ENCODE peak calls at places on chromosomes 7 and 10, in four cellular contexts. Z is K562, V is HepG2, D is GM12878. X is an unnamed sample.

GRCh38 chr7:46352335-46352954 is 431.4 kb upstream of the IGFBP3 start:
- DNase-seq in D (peak; percentile 35), V (peak; percentile 57), Z (peak; percentile 16), X (peak; percentile 16)

GRCh38 chr7:3289996-3290395 is 11.1 kb upstream of the SDK1 start:
- DNase-seq in V (no peak), D (no peak), Z (no peak), X (no peak)

GRCh38 chr10:28280652-28281051 is 22.2 kb downstream of the MPP7 start:
- DNase-seq in V (no peak), Z (no peak), D (no peak), X (no peak)

GRCh38 chr10:113650172-113650571 is 13.7 kb downstream of the NRAP start:
- DNase-seq in Z (no peak), V (peak; percentile 27), D (no peak), X (no peak)

GRCh38 chr7:42151309-42151708 is 85.7 kb downstream of the GLI3 start:
- DNase-seq in V (no peak), Z (no peak), D (no peak), X (no peak)

GRCh38 chr7:66258409-66258808 is 53.3 kb downstream of the TPST1 start:
- DNase-seq in Z (no peak), D (no peak), V (no peak), X (no peak)

GRCh38 chr7:539731-540411 is 20.2 kb upstream of the PDGFA start:
- DNase-seq in D (no peak), V (peak; percentile 90), Z (no peak), X (no peak)

GRCh38 chr10:17088118-17088806 is 41.3 kb downstream of the CUBN start:
- DNase-seq in Z (no peak), D (no peak), V (peak; percentile 9), X (no peak)

GRCh38 chr7:774161-775109 is 47.4 kb upstream of the PRKAR1B start:
- DNase-seq in V (no peak), D (no peak), Z (peak; percentile 29), X (peak; percentile 79)

GRCh38 chr7:151876112-151876898 is 610 bp downstream of the PRKAG2 start:
- DNase-seq in Z (no peak), D (no peak), V (no peak), X (peak; percentile 90)
- TF ChIP-seq FOXK2 in Z (no peak), D (no peak), V (no peak), X (no peak)

DNA sequence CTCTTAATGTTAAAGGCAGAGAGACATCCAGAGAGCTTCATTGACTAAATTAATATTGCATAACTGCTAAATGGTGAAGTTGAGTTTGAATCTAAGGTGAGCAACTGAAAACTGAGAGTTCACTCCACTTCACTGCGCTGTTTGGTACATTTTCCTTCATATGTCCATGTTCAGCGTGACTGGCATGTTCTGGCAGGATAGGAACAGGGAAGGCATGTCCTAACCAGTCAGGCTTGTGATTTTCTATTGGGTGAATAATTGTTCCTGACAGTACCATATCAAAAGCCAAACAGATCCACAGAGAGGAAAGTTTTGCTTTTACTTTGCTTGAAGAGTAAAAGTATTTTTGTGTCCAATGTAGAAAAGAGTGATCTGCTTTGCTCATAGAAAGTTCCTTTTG is 53.2 kb downstream of the WDFY4 start:
- DNase-seq in Z (no peak), D (no peak), V (no peak), X (no peak)
- TF ChIP-seq FOXK2 in Z (no peak), D (no peak), V (no peak), X (no peak)

DNA sequence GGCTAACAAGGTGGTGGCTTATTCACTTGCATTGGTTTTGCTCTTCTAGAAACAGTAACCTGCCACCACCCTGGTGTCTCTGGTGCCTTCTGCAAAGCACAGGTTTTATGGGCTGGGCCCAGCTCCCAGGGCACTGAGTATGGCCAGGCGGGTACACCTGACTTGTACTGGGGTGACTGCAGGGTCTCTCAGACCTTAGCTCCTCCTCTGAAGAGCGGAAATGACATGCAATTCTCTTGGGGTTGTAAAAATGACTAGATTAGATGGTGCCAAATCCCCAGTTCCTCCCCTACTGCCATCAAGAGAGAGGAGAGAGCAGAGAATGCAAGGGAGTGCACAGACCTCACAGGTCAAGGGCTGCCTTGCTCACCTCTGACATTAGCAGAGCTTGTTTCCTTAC is 14.7 kb downstream of the ESYT2 start:
- DNase-seq in Z (no peak), V (no peak), D (no peak), X (no peak)
- TF ChIP-seq FOXK2 in Z (no peak), V (no peak), D (no peak), X (no peak)

DNA sequence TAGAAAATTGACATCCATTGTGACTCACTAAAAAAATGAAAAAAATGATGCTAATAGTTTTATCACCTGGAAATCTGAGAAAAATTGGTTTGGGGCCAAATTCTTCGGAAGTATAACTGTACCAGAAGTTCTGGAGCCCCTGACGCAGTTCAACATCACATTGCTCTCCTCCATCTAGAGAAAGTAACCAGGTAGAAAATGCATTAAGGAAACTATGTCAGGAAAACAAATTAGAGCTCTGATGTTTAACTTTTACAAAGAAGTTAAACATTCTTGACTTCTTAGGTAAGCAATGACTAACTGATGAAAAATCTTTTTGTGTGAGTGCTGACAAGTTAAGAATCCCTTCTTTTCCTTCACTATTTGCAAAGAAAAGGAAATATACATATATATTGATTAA is 61.1 kb upstream of the TMEM196 start:
- DNase-seq in Z (no peak), D (no peak), V (no peak), X (no peak)
- TF ChIP-seq FOXK2 in Z (no peak), D (no peak), V (no peak), X (no peak)